ENCODE peak calls at places on chromosomes 12 and 14, in four cellular contexts. W, Q, S and K are unnamed samples.
A peak's percentile ranks its signal among the peaks of the same experiment; 100 is the strongest.

GRCh38 chr14:38224328-38224727 is 16.6 kb downstream of the SSTR1 start:
- DNase-seq in W (no peak), Q (no peak), S (no peak), K (no peak)

GRCh38 chr14:76426161-76426696 is 50.3 kb downstream of the ESRRB start:
- DNase-seq in W (no peak), Q (no peak), S (no peak), K (no peak)

GRCh38 chr12:52235822-52236291 is 2.8 kb downstream of the KRT7 start:
- DNase-seq in W (no peak), Q (no peak), S (no peak), K (no peak)

GRCh38 chr14:56555921-56556570 is 23.6 kb upstream of the TMEM260 start:
- DNase-seq in W (peak; percentile 46), Q (no peak), S (no peak), K (no peak)

GRCh38 chr14:100882026-100882967 is 21.2 kb downstream of the RTL1 start:
- DNase-seq in W (no peak), Q (no peak), S (no peak), K (no peak)

GRCh38 chr14:104171948-104172347 is 33.6 kb downstream of the KIF26A start:
- DNase-seq in W (no peak), Q (no peak), S (no peak), K (no peak)

GRCh38 chr12:96514328-96514727 is 25.0 kb downstream of the CFAP54 start:
- DNase-seq in W (no peak), Q (no peak), S (no peak), K (no peak)

GRCh38 chr12:123431951-123432886 is 4.3 kb downstream of the RILPL2 start:
- DNase-seq in W (peak; percentile 33), Q (no peak), S (no peak), K (peak; percentile 66)

GRCh38 chr12:41368006-41368405 is 179.9 kb downstream of the PDZRN4 start:
- DNase-seq in W (no peak), Q (no peak), S (no peak), K (no peak)

GRCh38 chr12:2319136-2319535 is 266.3 kb downstream of the CACNA1C start:
- DNase-seq in W (no peak), Q (no peak), S (no peak), K (no peak)

GRCh38 chr14:67620217-67620789 is 583 bp downstream of the ARG2 start:
- DNase-seq in W (peak; percentile 31), Q (no peak), S (no peak), K (no peak)

GRCh38 chr14:22303589-22304195 is 285.3 kb downstream of the DAD1 start:
- DNase-seq in W (peak; percentile 13), Q (no peak), S (no peak), K (no peak)

GRCh38 chr12:93434305-93434704 is 7.4 kb downstream of the UBE2N start:
- DNase-seq in W (no peak), Q (no peak), S (no peak), K (no peak)

GRCh38 chr12:115872919-115873357 is 404.6 kb downstream of the MED13L start:
- DNase-seq in W (no peak), Q (no peak), S (no peak), K (no peak)

GRCh38 chr14:61839452-61839851 is 77.2 kb downstream of the SNAPC1 start:
- DNase-seq in W (peak; percentile 93), Q (no peak), S (no peak), K (no peak)